ENCODE peak calls at places on chromosomes 7 and 10, in four cellular contexts. One of them, this sample, is unnamed.

GRCh38 chr7:50835156-50835555 is 52.5 kb upstream of the GRB10 start:
- DNase-seq in NT2/D1: no peak
- DNase-seq in heart left ventricle: no peak
- DNase-seq in CD8-positive, alpha-beta memory T cell: no peak
- DNase-seq in this sample: no peak

GRCh38 chr7:47764746-47765145 is 182.8 kb upstream of the TNS3 start:
- DNase-seq in NT2/D1: no peak
- DNase-seq in heart left ventricle: no peak
- DNase-seq in CD8-positive, alpha-beta memory T cell: no peak
- DNase-seq in this sample: no peak

GRCh38 chr10:60606343-60607080 is 171.8 kb upstream of the CDK1 start:
- DNase-seq in NT2/D1: no peak
- DNase-seq in heart left ventricle: no peak
- DNase-seq in CD8-positive, alpha-beta memory T cell: no peak
- DNase-seq in this sample: no peak

GRCh38 chr10:86254526-86255174 is 111.9 kb downstream of the GRID1 start:
- DNase-seq in NT2/D1: no peak
- DNase-seq in heart left ventricle: no peak
- DNase-seq in CD8-positive, alpha-beta memory T cell: no peak
- DNase-seq in this sample: no peak

GRCh38 chr10:17861760-17862159 is 52.6 kb downstream of the MRC1 start:
- DNase-seq in NT2/D1: no peak
- DNase-seq in heart left ventricle: no peak
- DNase-seq in CD8-positive, alpha-beta memory T cell: no peak
- DNase-seq in this sample: no peak

GRCh38 chr10:62638062-62638477 is 166.4 kb upstream of the ADO start:
- DNase-seq in NT2/D1: no peak
- DNase-seq in heart left ventricle: no peak
- DNase-seq in CD8-positive, alpha-beta memory T cell: no peak
- DNase-seq in this sample: no peak

GRCh38 chr10:7194571-7194970 is 216.3 kb downstream of the SFMBT2 start:
- DNase-seq in NT2/D1: no peak
- DNase-seq in heart left ventricle: no peak
- DNase-seq in CD8-positive, alpha-beta memory T cell: no peak
- DNase-seq in this sample: no peak

GRCh38 chr10:68954904-68955303 is 1.1 kb upstream of the DDX21 start:
- DNase-seq in NT2/D1: no peak
- DNase-seq in heart left ventricle: no peak
- DNase-seq in CD8-positive, alpha-beta memory T cell: no peak
- DNase-seq in this sample: no peak

GRCh38 chr7:73577627-73578341 is 595 bp downstream of the TBL2 start:
- DNase-seq in NT2/D1: no peak
- DNase-seq in heart left ventricle: no peak
- DNase-seq in CD8-positive, alpha-beta memory T cell: no peak
- DNase-seq in this sample: no peak

GRCh38 chr7:118183586-118184391 is at the start of gene LSM8:
- DNase-seq in NT2/D1: peak; percentile 98
- DNase-seq in heart left ventricle: peak; percentile 97
- DNase-seq in CD8-positive, alpha-beta memory T cell: peak; percentile 97
- DNase-seq in this sample: peak; percentile 97

GRCh38 chr10:132431537-132432175 is 34.7 kb downstream of the PWWP2B start:
- DNase-seq in NT2/D1: no peak
- DNase-seq in heart left ventricle: no peak
- DNase-seq in CD8-positive, alpha-beta memory T cell: no peak
- DNase-seq in this sample: no peak

GRCh38 chr10:75127481-75127880 is 16.0 kb downstream of the SAMD8 start:
- DNase-seq in NT2/D1: no peak
- DNase-seq in heart left ventricle: no peak
- DNase-seq in CD8-positive, alpha-beta memory T cell: no peak
- DNase-seq in this sample: no peak

GRCh38 chr10:126203746-126204145 is 184.5 kb downstream of the ADAM12 start:
- DNase-seq in NT2/D1: no peak
- DNase-seq in heart left ventricle: no peak
- DNase-seq in CD8-positive, alpha-beta memory T cell: no peak
- DNase-seq in this sample: no peak

GRCh38 chr10:90718185-90718584 is 139.7 kb downstream of the HTR7 start:
- DNase-seq in NT2/D1: no peak
- DNase-seq in heart left ventricle: no peak
- DNase-seq in CD8-positive, alpha-beta memory T cell: no peak
- DNase-seq in this sample: no peak

GRCh38 chr10:113858541-113858940 is 4.1 kb downstream of the NHLRC2 start:
- DNase-seq in NT2/D1: no peak
- DNase-seq in heart left ventricle: no peak
- DNase-seq in CD8-positive, alpha-beta memory T cell: no peak
- DNase-seq in this sample: no peak

GRCh38 chr7:113314594-113314993 is 196.2 kb upstream of the SMIM30 start:
- DNase-seq in NT2/D1: no peak
- DNase-seq in heart left ventricle: no peak
- DNase-seq in CD8-positive, alpha-beta memory T cell: no peak
- DNase-seq in this sample: no peak

GRCh38 chr10:122864901-122865300 is 14.5 kb downstream of the FAM24B start:
- DNase-seq in NT2/D1: no peak
- DNase-seq in heart left ventricle: no peak
- DNase-seq in CD8-positive, alpha-beta memory T cell: no peak
- DNase-seq in this sample: no peak

GRCh38 chr10:70479626-70480253 is 1.2 kb downstream of the PALD1 start:
- DNase-seq in NT2/D1: no peak
- DNase-seq in heart left ventricle: no peak
- DNase-seq in CD8-positive, alpha-beta memory T cell: no peak
- DNase-seq in this sample: no peak

GRCh38 chr10:28668363-28669226 is 8.7 kb upstream of the BAMBI start:
- DNase-seq in NT2/D1: no peak
- DNase-seq in heart left ventricle: peak; percentile 65
- DNase-seq in CD8-positive, alpha-beta memory T cell: no peak
- DNase-seq in this sample: no peak

GRCh38 chr10:61320257-61320587 is 133.0 kb downstream of the TMEM26 start:
- DNase-seq in NT2/D1: no peak
- DNase-seq in heart left ventricle: no peak
- DNase-seq in CD8-positive, alpha-beta memory T cell: no peak
- DNase-seq in this sample: no peak

GRCh38 chr7:32957326-32958045 is at the start of gene FKBP9:
- DNase-seq in NT2/D1: no peak
- DNase-seq in heart left ventricle: peak; percentile 95
- DNase-seq in CD8-positive, alpha-beta memory T cell: no peak
- DNase-seq in this sample: no peak

GRCh38 chr7:1662101-1662500 is 8.0 kb upstream of the ELFN1 start:
- DNase-seq in NT2/D1: no peak
- DNase-seq in heart left ventricle: no peak
- DNase-seq in CD8-positive, alpha-beta memory T cell: no peak
- DNase-seq in this sample: no peak

GRCh38 chr7:106619213-106619612 is 41.7 kb downstream of the CCDC71L start:
- DNase-seq in NT2/D1: no peak
- DNase-seq in heart left ventricle: no peak
- DNase-seq in CD8-positive, alpha-beta memory T cell: no peak
- DNase-seq in this sample: no peak

GRCh38 chr10:89516149-89516832 is 19.1 kb downstream of the SLC16A12 start:
- DNase-seq in NT2/D1: no peak
- DNase-seq in heart left ventricle: peak; percentile 83
- DNase-seq in CD8-positive, alpha-beta memory T cell: no peak
- DNase-seq in this sample: peak; percentile 88

GRCh38 chr7:20786779-20787651 is at the start of gene SP8:
- DNase-seq in NT2/D1: no peak
- DNase-seq in heart left ventricle: no peak
- DNase-seq in CD8-positive, alpha-beta memory T cell: no peak
- DNase-seq in this sample: no peak

GRCh38 chr10:62992145-62992721 is 140.9 kb upstream of the NRBF2 start:
- DNase-seq in NT2/D1: no peak
- DNase-seq in heart left ventricle: peak; percentile 22
- DNase-seq in CD8-positive, alpha-beta memory T cell: no peak
- DNase-seq in this sample: no peak

GRCh38 chr10:112115781-112116385 is 67.7 kb downstream of the GPAM start:
- DNase-seq in NT2/D1: peak; percentile 32
- DNase-seq in heart left ventricle: no peak
- DNase-seq in CD8-positive, alpha-beta memory T cell: no peak
- DNase-seq in this sample: no peak

GRCh38 chr10:125120046-125120710 is 40.2 kb downstream of the CTBP2 start:
- DNase-seq in NT2/D1: no peak
- DNase-seq in heart left ventricle: no peak
- DNase-seq in CD8-positive, alpha-beta memory T cell: no peak
- DNase-seq in this sample: no peak

GRCh38 chr7:30914611-30915601 is 3.3 kb downstream of the AQP1 start:
- DNase-seq in NT2/D1: no peak
- DNase-seq in heart left ventricle: no peak
- DNase-seq in CD8-positive, alpha-beta memory T cell: no peak
- DNase-seq in this sample: peak; percentile 43

GRCh38 chr10:53601260-53601875 is 828.8 kb upstream of the MBL2 start:
- DNase-seq in NT2/D1: peak; percentile 9
- DNase-seq in heart left ventricle: no peak
- DNase-seq in CD8-positive, alpha-beta memory T cell: no peak
- DNase-seq in this sample: no peak

GRCh38 chr10:45197816-45198595 is 117.4 kb downstream of the OR13A1 start:
- DNase-seq in NT2/D1: no peak
- DNase-seq in heart left ventricle: no peak
- DNase-seq in CD8-positive, alpha-beta memory T cell: no peak
- DNase-seq in this sample: no peak

GRCh38 chr10:70334526-70335245 is 47.7 kb downstream of the LRRC20 start:
- DNase-seq in NT2/D1: no peak
- DNase-seq in heart left ventricle: no peak
- DNase-seq in CD8-positive, alpha-beta memory T cell: no peak
- DNase-seq in this sample: no peak

GRCh38 chr10:114022751-114023150 is 20.9 kb upstream of the ADRB1 start:
- DNase-seq in NT2/D1: no peak
- DNase-seq in heart left ventricle: no peak
- DNase-seq in CD8-positive, alpha-beta memory T cell: no peak
- DNase-seq in this sample: no peak

DNA sequence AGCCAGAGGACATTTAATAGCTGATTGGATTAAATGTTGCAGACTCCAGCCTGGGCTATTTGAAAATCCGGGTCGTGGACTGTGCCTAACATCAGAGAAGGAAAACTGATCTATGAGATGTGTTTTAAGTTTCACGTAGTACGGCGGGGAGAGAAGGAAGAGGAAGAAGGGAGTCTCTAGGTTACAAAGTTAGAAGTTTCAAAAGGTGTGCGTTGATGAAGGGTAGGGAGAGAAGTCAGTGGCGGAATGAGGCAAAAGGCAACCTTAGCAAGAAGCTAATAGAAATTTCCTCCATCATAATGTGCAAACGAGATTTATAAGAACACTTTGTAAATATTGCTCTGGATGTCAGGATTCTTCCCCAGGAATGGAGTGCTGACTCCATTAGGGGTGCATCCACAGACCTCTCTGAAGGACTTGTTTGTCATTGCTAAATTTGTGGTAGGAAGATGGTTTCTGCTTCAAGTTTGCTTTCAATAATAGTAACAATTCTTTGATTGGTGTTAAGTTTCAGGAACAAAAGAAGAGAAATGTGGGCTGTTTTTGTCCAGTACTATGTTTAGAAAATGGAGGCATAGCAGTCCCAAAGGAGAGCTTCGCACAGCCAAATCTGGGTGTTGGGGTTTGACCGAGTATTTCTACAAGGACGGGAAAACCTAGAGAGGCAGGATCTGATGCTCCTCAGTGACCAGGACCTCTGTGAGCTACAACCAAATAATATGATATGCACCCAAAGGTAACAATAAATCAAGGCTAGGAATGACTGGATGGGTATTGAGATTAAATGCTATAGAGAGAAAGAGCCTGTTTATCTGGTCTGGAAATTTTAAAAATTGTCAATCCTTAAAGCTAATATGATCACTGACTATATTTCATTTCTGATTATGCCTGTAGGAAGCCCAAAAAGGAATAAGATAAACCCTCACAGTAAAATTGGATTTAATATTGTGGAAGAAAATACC is 8.2 kb downstream of the TWIST1 start:
- DNase-seq in NT2/D1: no peak
- DNase-seq in heart left ventricle: no peak
- DNase-seq in CD8-positive, alpha-beta memory T cell: no peak
- DNase-seq in this sample: no peak
- H3K4me3 ChIP-seq in NT2/D1: no peak overlapping the region
- H3K4me3 ChIP-seq in heart left ventricle: no peak overlapping the region
- H3K4me3 ChIP-seq in CD8-positive, alpha-beta memory T cell: no peak overlapping the region
- H3K4me3 ChIP-seq in this sample: peak overlapping the region; percentile 3

GRCh38 chr7:42311195-42311594 is 74.2 kb upstream of the GLI3 start:
- DNase-seq in NT2/D1: no peak
- DNase-seq in heart left ventricle: no peak
- DNase-seq in CD8-positive, alpha-beta memory T cell: no peak
- DNase-seq in this sample: no peak

GRCh38 chr7:42315631-42316030 is 78.6 kb upstream of the GLI3 start:
- DNase-seq in NT2/D1: no peak
- DNase-seq in heart left ventricle: no peak
- DNase-seq in CD8-positive, alpha-beta memory T cell: no peak
- DNase-seq in this sample: peak; percentile 41

GRCh38 chr7:42319631-42320030 is 82.6 kb upstream of the GLI3 start:
- DNase-seq in NT2/D1: no peak
- DNase-seq in heart left ventricle: no peak
- DNase-seq in CD8-positive, alpha-beta memory T cell: no peak
- DNase-seq in this sample: no peak

GRCh38 chr7:42314696-42315095 is 77.7 kb upstream of the GLI3 start:
- DNase-seq in NT2/D1: no peak
- DNase-seq in heart left ventricle: no peak
- DNase-seq in CD8-positive, alpha-beta memory T cell: no peak
- DNase-seq in this sample: no peak

GRCh38 chr7:42315096-42315495 is 78.1 kb upstream of the GLI3 start:
- DNase-seq in NT2/D1: no peak
- DNase-seq in heart left ventricle: no peak
- DNase-seq in CD8-positive, alpha-beta memory T cell: no peak
- DNase-seq in this sample: no peak
- H3K4me3 ChIP-seq in NT2/D1: no peak overlapping the region
- H3K4me3 ChIP-seq in heart left ventricle: peak overlapping the region; percentile 24
- H3K4me3 ChIP-seq in CD8-positive, alpha-beta memory T cell: no peak overlapping the region
- H3K4me3 ChIP-seq in this sample: no peak overlapping the region

GRCh38 chr7:5689118-5689517 is 92.3 kb downstream of the RNF216 start:
- DNase-seq in NT2/D1: no peak
- DNase-seq in heart left ventricle: no peak
- DNase-seq in CD8-positive, alpha-beta memory T cell: peak; percentile 74
- DNase-seq in this sample: no peak
- H3K4me3 ChIP-seq in NT2/D1: no peak overlapping the region
- H3K4me3 ChIP-seq in heart left ventricle: no peak overlapping the region
- H3K4me3 ChIP-seq in CD8-positive, alpha-beta memory T cell: no peak overlapping the region
- H3K4me3 ChIP-seq in this sample: no peak overlapping the region

DNA sequence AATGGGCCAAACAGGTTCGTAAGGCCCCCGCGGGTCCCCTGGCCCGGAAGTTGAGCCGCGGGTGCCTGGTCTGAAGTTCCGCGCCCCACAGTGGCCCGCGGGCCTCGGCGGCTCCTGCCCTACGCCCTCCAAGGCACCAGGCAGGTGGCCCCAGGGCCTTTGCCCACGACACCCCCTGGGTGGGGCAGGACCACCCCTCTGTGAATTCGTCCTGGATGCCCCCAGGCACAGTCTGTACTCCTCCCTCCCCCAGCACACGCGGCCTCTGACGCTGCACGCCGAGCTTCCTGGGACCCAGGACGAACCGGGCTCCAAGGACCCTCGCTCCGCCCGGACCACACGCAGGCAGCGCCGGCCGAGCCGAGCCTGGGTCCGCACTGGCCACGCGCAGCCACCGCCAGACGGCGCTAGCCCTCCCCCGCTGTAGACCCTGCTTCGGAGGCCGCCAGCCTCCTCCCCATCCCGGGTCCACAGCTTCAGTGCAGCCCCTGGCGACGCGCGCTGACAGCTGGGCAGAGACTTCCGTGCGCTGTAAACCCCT is 810 bp upstream of the TCERG1L start:
- DNase-seq in NT2/D1: peak; percentile 59
- DNase-seq in heart left ventricle: no peak
- DNase-seq in CD8-positive, alpha-beta memory T cell: no peak
- DNase-seq in this sample: no peak
- H3K4me3 ChIP-seq in NT2/D1: peak overlapping the region; percentile 58
- H3K4me3 ChIP-seq in heart left ventricle: no peak overlapping the region
- H3K4me3 ChIP-seq in CD8-positive, alpha-beta memory T cell: no peak overlapping the region
- H3K4me3 ChIP-seq in this sample: no peak overlapping the region

GRCh38 chr7:129664029-129665012 is 52.8 kb downstream of the NRF1 start:
- DNase-seq in NT2/D1: no peak
- DNase-seq in heart left ventricle: no peak
- DNase-seq in CD8-positive, alpha-beta memory T cell: no peak
- DNase-seq in this sample: peak; percentile 28
- H3K4me3 ChIP-seq in NT2/D1: no peak overlapping the region
- H3K4me3 ChIP-seq in heart left ventricle: no peak overlapping the region
- H3K4me3 ChIP-seq in CD8-positive, alpha-beta memory T cell: no peak overlapping the region
- H3K4me3 ChIP-seq in this sample: no peak overlapping the region